ENCODE peak calls at places on chromosomes 3 and 15, in four cellular contexts. Y is SK-N-SH, G is K562, M is HepG2. J is an unnamed sample.

GRCh38 chr3:194031867-194032635 is 103.9 kb upstream of the HES1 start:
- DNase-seq in Y (no peak), G (no peak), M (no peak), J (no peak)

GRCh38 chr3:21216598-21216997 is 534.4 kb downstream of the ZNF385D start:
- DNase-seq in Y (no peak), G (peak), M (no peak), J (no peak)

GRCh38 chr3:4060064-4060463 is 243.1 kb upstream of the SETMAR start:
- DNase-seq in Y (no peak), G (no peak), M (peak), J (no peak)

GRCh38 chr3:41598804-41599481 is 363.0 kb downstream of the ULK4 start:
- DNase-seq in Y (no peak), G (no peak), M (no peak), J (no peak)

GRCh38 chr3:52216585-52217408 is 8.6 kb downstream of the TLR9 start:
- DNase-seq in Y (peak), G (no peak), M (no peak), J (no peak)

GRCh38 chr3:171566803-171567422 is 106.7 kb upstream of the TNIK start:
- DNase-seq in Y (peak), G (peak), M (peak), J (no peak)

GRCh38 chr15:20345401-20345958 is 196.1 kb downstream of the GOLGA6L6 start:
- DNase-seq in Y (peak), G (peak), M (no peak), J (no peak)

GRCh38 chr3:32401141-32401540 is 9.5 kb downstream of the CMTM7 start:
- DNase-seq in Y (no peak), G (no peak), M (peak), J (peak)

GRCh38 chr15:41411031-41411430 is 5.9 kb upstream of the RTF1 start:
- DNase-seq in Y (no peak), G (no peak), M (no peak), J (no peak)

GRCh38 chr3:165217739-165218138 is 21.6 kb upstream of the SLITRK3 start:
- DNase-seq in Y (no peak), G (no peak), M (no peak), J (no peak)

GRCh38 chr15:77535845-77536244 is 96.9 kb downstream of the LINGO1 start:
- DNase-seq in Y (no peak), G (peak), M (no peak), J (peak)

GRCh38 chr15:79091204-79091867 is 756 bp upstream of the RASGRF1 start:
- DNase-seq in Y (peak), G (no peak), M (no peak), J (peak)

GRCh38 chr15:77538011-77538410 is 94.7 kb downstream of the LINGO1 start:
- DNase-seq in Y (no peak), G (no peak), M (no peak), J (no peak)

GRCh38 chr3:87088984-87089841 is 98.3 kb upstream of the VGLL3 start:
- DNase-seq in Y (peak), G (no peak), M (no peak), J (peak)

GRCh38 chr3:108297636-108298035 is 1.3 kb downstream of the HHLA2 start:
- DNase-seq in Y (no peak), G (no peak), M (no peak), J (no peak)

GRCh38 chr15:39213385-39213840 is 367.5 kb upstream of the THBS1 start:
- DNase-seq in Y (no peak), G (peak), M (peak), J (peak)

GRCh38 chr3:16828815-16829214 is 55.9 kb upstream of the PLCL2 start:
- DNase-seq in Y (no peak), G (peak), M (no peak), J (peak)

GRCh38 chr15:55742927-55743614 is at the start of gene PRTG:
- DNase-seq in Y (peak), G (peak), M (peak), J (peak)

GRCh38 chr15:32747886-32748285 is 30.1 kb downstream of the GREM1 start:
- DNase-seq in Y (no peak), G (no peak), M (no peak), J (no peak)

GRCh38 chr3:187679638-187680396 is 9.6 kb upstream of the SST start:
- DNase-seq in Y (peak), G (peak), M (peak), J (peak)

GRCh38 chr3:187684444-187684843 is 14.2 kb upstream of the SST start:
- DNase-seq in Y (no peak), G (no peak), M (no peak), J (no peak)

GRCh38 chr3:187673012-187673411 is 2.8 kb upstream of the SST start:
- DNase-seq in Y (no peak), G (no peak), M (no peak), J (no peak)

GRCh38 chr3:187677604-187678003 is 7.4 kb upstream of the SST start:
- DNase-seq in Y (no peak), G (no peak), M (no peak), J (no peak)

GRCh38 chr3:187678869-187679268 is 8.7 kb upstream of the SST start:
- DNase-seq in Y (peak), G (peak), M (peak), J (peak)
- TF ChIP-seq CTCF in Y (peak), G (peak), M (peak), J (no peak)

GRCh38 chr3:77524467-77524866 is 484.6 kb downstream of the ROBO2 start:
- DNase-seq in Y (no peak), G (no peak), M (no peak), J (no peak)
- TF ChIP-seq FOXJ3 in Y (no peak), G (no peak), M (no peak), J (no peak)

GRCh38 chr3:118813472-118813871 is 221.2 kb downstream of the IGSF11 start:
- DNase-seq in Y (no peak), G (no peak), M (no peak), J (no peak)

GRCh38 chr3:118823626-118824025 is 211.0 kb downstream of the IGSF11 start:
- DNase-seq in Y (no peak), G (no peak), M (no peak), J (no peak)

GRCh38 chr3:118817748-118818165 is 216.9 kb downstream of the IGSF11 start:
- DNase-seq in Y (peak), G (peak), M (peak), J (peak)

DNA sequence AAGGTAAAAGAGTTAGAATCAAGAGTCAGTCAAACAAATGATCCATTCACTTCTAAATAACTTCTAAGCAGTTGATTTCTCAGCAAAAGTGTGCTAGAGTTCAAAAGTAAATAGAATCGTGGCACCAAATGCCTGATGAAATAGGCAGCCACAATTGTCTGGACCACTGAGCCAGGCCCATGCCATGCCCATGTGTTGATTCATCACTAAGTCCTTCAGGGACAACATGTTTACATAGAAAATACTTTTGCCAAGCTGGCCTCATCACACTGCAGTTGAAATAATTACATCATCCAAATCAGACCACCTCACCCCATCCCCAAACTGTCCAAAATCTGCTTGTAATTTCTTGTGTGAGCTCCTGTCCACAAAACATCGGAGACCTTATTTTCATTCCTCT is 216.3 kb downstream of the IGSF11 start:
- DNase-seq in Y (no peak), G (no peak), M (peak), J (no peak)
- TF ChIP-seq CTCF in Y (no peak), G (no peak), M (no peak), J (no peak)

DNA sequence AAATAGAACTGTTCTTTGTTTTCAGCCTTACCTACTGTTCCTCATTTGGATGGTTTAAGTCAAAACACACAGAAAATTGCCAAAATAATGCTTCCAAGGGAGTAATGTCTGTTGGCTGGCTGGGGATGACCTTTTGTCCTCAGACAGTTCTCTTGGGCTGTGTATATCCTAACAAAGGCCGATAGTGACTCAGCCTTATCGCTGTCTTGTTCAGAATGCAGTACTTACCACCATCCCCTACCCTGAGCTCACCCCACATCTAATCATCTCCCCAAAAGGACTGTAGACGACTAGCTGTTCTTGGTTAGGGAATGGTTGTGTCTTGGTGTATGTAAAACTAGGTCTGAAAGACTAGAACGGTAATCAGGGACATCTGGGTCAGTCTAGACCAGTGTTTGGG is 35.0 kb downstream of the RAB11A start:
- DNase-seq in Y (no peak), G (peak), M (no peak), J (no peak)
- TF ChIP-seq FOXJ3 in Y (no peak), G (no peak), M (no peak), J (no peak)

GRCh38 chr3:58418227-58418626 is 15.4 kb downstream of the PDHB start:
- DNase-seq in Y (no peak), G (no peak), M (no peak), J (no peak)

GRCh38 chr3:58421004-58421403 is 12.6 kb downstream of the PDHB start:
- DNase-seq in Y (no peak), G (no peak), M (no peak), J (no peak)

GRCh38 chr3:58422756-58423324 is 10.8 kb downstream of the PDHB start:
- DNase-seq in Y (no peak), G (no peak), M (peak), J (no peak)

GRCh38 chr3:58417075-58417474 is 16.6 kb downstream of the PDHB start:
- DNase-seq in Y (no peak), G (no peak), M (no peak), J (no peak)

DNA sequence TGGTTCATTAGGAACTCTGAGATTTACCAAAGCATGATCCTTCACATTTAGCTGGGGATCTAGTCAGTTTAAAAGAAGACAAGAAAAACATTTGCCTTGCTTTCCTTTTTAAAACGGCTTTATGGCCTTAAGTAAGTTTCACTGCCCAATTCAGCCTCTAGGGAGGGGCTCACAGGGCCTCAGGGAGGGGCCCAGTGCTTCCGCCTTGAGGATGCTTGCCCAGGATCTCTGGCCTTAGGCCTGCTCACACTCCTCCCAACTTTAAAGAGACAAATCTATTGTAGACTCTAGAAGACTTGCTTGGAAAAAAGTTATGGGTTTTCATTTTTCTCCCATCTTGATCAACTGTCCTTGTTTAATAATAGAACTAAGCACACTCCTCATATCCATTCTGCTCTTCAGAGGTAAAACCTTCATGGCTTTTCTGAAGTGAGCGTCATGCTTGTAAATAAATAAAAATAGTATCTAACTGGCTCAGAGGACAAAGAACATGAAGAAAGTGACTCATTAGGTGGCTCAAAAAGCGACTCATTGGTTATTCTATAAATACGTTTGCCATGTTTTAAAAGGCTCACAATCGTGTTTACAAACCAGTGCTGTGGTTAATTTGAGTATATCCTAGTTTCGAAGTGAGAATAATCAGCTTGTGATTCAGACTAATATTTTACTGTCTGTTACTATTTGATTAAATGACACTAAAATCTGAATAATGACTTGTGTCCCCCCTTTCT is 13.7 kb downstream of the PDHB start:
- DNase-seq in Y (no peak), G (peak), M (no peak), J (no peak)
- TF ChIP-seq CTCF in Y (no peak), G (no peak), M (no peak), J (no peak)